ENCODE peak calls at places on chromosomes 5 and 9, in seven cellular contexts. L, N, Y, J, G, W and T are unnamed samples.

GRCh38 chr5:142871880-142872200 is 101.7 kb downstream of the ARHGAP26 start:
- DNase-seq in L (no peak), N (no peak), Y (peak; percentile 56), J (no peak), G (no peak), W (no peak), T (peak; percentile 55)

GRCh38 chr9:133155156-133155555 is 8.6 kb downstream of the GBGT1 start:
- DNase-seq in L (peak; percentile 14), N (no peak), Y (no peak), J (no peak), G (no peak), W (no peak), T (no peak)

GRCh38 chr5:111772456-111772855 is 15.5 kb upstream of the NREP start:
- DNase-seq in L (no peak), N (no peak), Y (no peak), J (peak; percentile 21), G (no peak), W (peak; percentile 81), T (no peak)

GRCh38 chr5:99104538-99105132 is 175.8 kb upstream of the CHD1 start:
- DNase-seq in L (no peak), N (peak; percentile 34), Y (peak; percentile 66), J (peak; percentile 46), G (no peak), W (peak; percentile 58), T (peak; percentile 76)

GRCh38 chr5:55540024-55540423 is 5.3 kb upstream of the PLPP1 start:
- DNase-seq in L (no peak), N (no peak), Y (peak; percentile 37), J (peak; percentile 21), G (no peak), W (no peak), T (peak; percentile 54)

GRCh38 chr9:16012621-16013020 is 459.8 kb downstream of the CCDC171 start:
- DNase-seq in L (no peak), N (no peak), Y (peak; percentile 40), J (peak; percentile 83), G (no peak), W (no peak), T (peak; percentile 27)

GRCh38 chr9:15856591-15856990 is 303.7 kb downstream of the CCDC171 start:
- DNase-seq in L (no peak), N (no peak), Y (peak; percentile 52), J (no peak), G (no peak), W (no peak), T (peak; percentile 17)

GRCh38 chr5:154176191-154176590 is 14.3 kb upstream of the GALNT10 start:
- DNase-seq in L (no peak), N (no peak), Y (peak; percentile 71), J (peak; percentile 26), G (no peak), W (no peak), T (peak; percentile 38)

GRCh38 chr9:118686940-118687339 is 682.3 kb downstream of the BRINP1 start:
- DNase-seq in L (no peak), N (no peak), Y (no peak), J (no peak), G (no peak), W (no peak), T (no peak)

GRCh38 chr5:142342128-142342981 is 17.5 kb upstream of the SPRY4 start:
- DNase-seq in L (no peak), N (no peak), Y (peak; percentile 56), J (peak; percentile 30), G (no peak), W (no peak), T (no peak)

GRCh38 chr5:20166496-20166895 is 178.5 kb upstream of the CDH18 start:
- DNase-seq in L (no peak), N (no peak), Y (peak; percentile 4), J (no peak), G (no peak), W (peak; percentile 1), T (no peak)

GRCh38 chr5:54746346-54746745 is 228.8 kb downstream of the SNX18 start:
- DNase-seq in L (no peak), N (no peak), Y (no peak), J (peak; percentile 15), G (no peak), W (no peak), T (no peak)

GRCh38 chr9:89177021-89177400 is 1.6 kb downstream of the SHC3 start:
- DNase-seq in L (no peak), N (no peak), Y (peak; percentile 66), J (peak; percentile 38), G (no peak), W (peak; percentile 54), T (no peak)

GRCh38 chr9:2576631-2577030 is 45.0 kb upstream of the VLDLR start:
- DNase-seq in L (no peak), N (no peak), Y (peak; percentile 10), J (no peak), G (no peak), W (no peak), T (no peak)